ENCODE peak calls at places on chromosomes 4 and X, in four cellular contexts. K, H, J and I are unnamed samples.
A peak's percentile ranks its signal among the peaks of the same experiment; 100 is the strongest.

GRCh38 chrX:50211510-50211909 is 6.9 kb downstream of the CCNB3 start:
- DNase-seq in K (no peak), H (no peak), J (peak; percentile 1), I (no peak)

GRCh38 chrX:20974326-20974725 is 399.9 kb upstream of the CNKSR2 start:
- DNase-seq in K (no peak), J (peak; percentile 12), H (no peak), I (no peak)

GRCh38 chrX:116009871-116010710 is 160.5 kb upstream of the AGTR2 start:
- DNase-seq in J (no peak), H (no peak), K (peak; percentile 59), I (no peak)

GRCh38 chr4:72312032-72312650 is 256.9 kb downstream of the ADAMTS3 start:
- DNase-seq in J (peak; percentile 90), H (no peak), K (peak; percentile 59), I (peak; percentile 81)

GRCh38 chr4:115234405-115235093 is 121.1 kb upstream of the NDST4 start:
- DNase-seq in K (no peak), H (no peak), J (no peak), I (no peak)

GRCh38 chrX:48919947-48920712 is 1.3 kb upstream of the PIM2 start:
- DNase-seq in H (no peak), K (no peak), J (no peak), I (no peak)

GRCh38 chr4:174318829-174319764 is 35.4 kb downstream of the CEP44 start:
- DNase-seq in K (no peak), J (peak; percentile 69), H (no peak), I (no peak)

GRCh38 chr4:70280567-70280966 is 38.2 kb downstream of the CSN3 start:
- DNase-seq in H (no peak), J (no peak), K (no peak), I (no peak)

GRCh38 chr4:146153964-146154536 is 21.5 kb upstream of the LSM6 start:
- DNase-seq in K (no peak), J (no peak), H (no peak), I (no peak)

GRCh38 chr4:119683518-119683917 is 54.9 kb upstream of the PDE5A start:
- DNase-seq in J (peak; percentile 83), H (no peak), K (no peak), I (peak; percentile 55)

GRCh38 chrX:153779891-153780677 is 757 bp upstream of the SRPK3 start:
- DNase-seq in K (no peak), H (no peak), J (no peak), I (no peak)

GRCh38 chr4:150259861-150260567 is 181.8 kb downstream of the DCLK2 start:
- DNase-seq in K (no peak), J (no peak), H (no peak), I (no peak)

GRCh38 chr4:23579166-23579565 is 310.7 kb downstream of the PPARGC1A start:
- DNase-seq in J (no peak), H (no peak), K (no peak), I (no peak)

GRCh38 chr4:173752610-173753009 is 222.6 kb upstream of the HAND2 start:
- DNase-seq in K (no peak), J (no peak), H (no peak), I (no peak)

GRCh38 chr4:72442147-72442546 is 126.9 kb downstream of the ADAMTS3 start:
- DNase-seq in J (no peak), H (no peak), K (no peak), I (no peak)

GRCh38 chrX:129665916-129666644 is 11.3 kb upstream of the APLN start:
- DNase-seq in H (no peak), J (peak; percentile 64), K (no peak), I (peak; percentile 21)

DNA sequence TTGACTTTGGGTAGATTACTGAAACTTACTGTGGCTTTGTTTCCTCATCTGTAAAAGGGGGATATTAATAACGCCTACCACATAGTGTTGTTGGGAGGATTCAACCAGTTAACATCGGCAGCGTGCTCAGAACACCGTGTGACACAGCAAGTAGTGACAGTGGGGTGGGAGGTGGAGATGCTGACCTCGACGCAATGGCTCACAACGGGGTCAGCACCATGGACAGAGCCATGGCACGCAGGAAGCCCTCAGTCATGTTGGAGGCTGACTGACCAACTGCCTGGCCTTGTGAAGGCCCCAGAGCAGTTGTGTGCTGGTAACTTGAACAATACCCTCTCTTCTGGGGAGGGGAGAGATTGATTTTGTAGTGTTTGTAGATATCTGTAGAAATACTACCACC is 93.2 kb downstream of the WFS1 start:
- DNase-seq in K (no peak), H (no peak), J (peak; percentile 27), I (no peak)
- H3K36me3 ChIP-seq in K (no peaks in the 10 kb centered on the region), H (no peaks in the 10 kb centered on the region), J (no peaks in the 10 kb centered on the region), I (no peaks in the 10 kb centered on the region)

DNA sequence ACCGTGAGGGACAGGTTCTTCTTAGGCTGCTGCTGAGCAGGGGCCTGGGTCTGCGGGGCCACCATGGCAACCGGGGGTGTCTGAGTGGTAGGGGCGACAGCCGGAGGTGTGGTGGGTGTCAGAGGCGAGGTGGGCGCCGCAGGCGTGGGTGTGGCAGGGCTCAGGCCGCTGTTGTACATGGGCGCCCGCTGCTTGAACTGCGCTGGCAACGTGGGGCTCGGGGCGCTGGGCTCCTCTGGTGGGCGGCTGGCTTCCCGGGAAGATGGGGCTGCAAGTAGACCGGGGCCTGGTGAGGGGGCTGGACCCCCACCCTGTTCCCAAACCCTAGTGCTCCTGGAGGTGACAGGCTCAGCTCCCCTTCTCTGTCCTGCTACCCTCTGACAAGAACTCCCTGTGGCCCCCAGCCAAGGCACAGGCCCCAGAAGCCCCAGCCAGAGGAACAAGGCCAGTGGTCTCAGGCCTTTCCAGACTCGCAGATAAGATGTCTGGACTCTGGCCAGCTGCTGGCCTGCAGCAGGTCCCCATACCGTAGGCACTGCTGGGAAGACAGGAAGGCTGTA is 24.8 kb downstream of the NELFA start:
- DNase-seq in J (no peak), K (no peak), H (no peak), I (no peak)
- H3K36me3 ChIP-seq in J (peaks cover 46% of the 10 kb centered on the region), K (no peaks in the 10 kb centered on the region), H (peaks cover 34% of the 10 kb centered on the region), I (peaks cover 44% of the 10 kb centered on the region)

GRCh38 chrX:40074959-40075332 is 22.8 kb downstream of the BCOR start:
- DNase-seq in H (no peak), K (no peak), J (no peak), I (no peak)
- H3K36me3 ChIP-seq in H (peaks cover 8% of the 10 kb centered on the region), K (no peaks in the 10 kb centered on the region), J (peaks cover 1% of the 10 kb centered on the region), I (peaks cover 7% of the 10 kb centered on the region)

DNA sequence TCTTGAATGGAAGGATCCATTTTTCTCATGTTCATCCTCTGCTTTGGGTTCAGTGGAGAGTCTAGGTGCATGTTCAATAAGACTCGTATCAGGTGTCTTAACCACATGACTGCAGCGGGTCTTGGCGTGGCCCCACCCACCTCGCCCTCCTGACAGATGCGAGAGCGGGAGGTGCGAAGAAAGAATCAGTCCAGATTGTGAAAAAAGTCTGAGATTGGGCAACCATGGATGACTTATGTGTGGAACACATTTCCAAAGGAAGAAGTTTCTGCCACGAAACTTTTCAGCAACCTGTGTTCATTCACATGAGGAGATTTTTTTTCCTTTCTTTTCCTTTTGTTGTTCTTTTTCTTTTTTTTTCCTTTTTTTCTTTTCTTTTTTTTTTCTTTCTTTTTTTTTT is 66.8 kb downstream of the NSD2 start:
- DNase-seq in H (no peak), J (peak; percentile 21), K (no peak), I (no peak)
- H3K36me3 ChIP-seq in H (peaks cover 14% of the 10 kb centered on the region), J (peaks cover 22% of the 10 kb centered on the region), K (no peaks in the 10 kb centered on the region), I (peaks cover 8% of the 10 kb centered on the region)

GRCh38 chrX:53308836-53309235 is 27.5 kb upstream of the IQSEC2 start:
- DNase-seq in K (no peak), H (no peak), J (no peak), I (no peak)
- H3K36me3 ChIP-seq in K (no peaks in the 10 kb centered on the region), H (no peaks in the 10 kb centered on the region), J (no peaks in the 10 kb centered on the region), I (no peaks in the 10 kb centered on the region)

DNA sequence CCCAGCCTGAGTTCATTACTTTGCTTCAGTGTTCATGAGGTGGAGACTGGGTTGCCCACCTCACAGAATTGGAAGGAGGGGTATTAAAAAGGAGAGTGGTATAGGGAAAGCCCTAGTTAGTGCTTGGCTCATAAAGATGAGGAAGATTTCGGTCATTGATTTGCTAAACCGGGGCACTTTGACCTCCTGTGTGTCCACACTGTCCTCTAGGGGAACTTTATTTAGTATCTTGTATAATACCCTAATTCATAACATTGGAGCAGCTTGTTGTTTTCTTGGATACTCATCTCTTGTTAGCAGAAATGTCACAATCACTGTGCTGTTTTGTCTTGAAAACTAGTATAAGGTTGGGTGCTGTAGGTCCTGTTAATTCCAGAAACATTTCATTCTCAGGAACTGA is 49.8 kb downstream of the GYG2 start:
- DNase-seq in J (no peak), K (no peak), H (no peak), I (no peak)
- H3K36me3 ChIP-seq in J (no peaks in the 10 kb centered on the region), K (no peaks in the 10 kb centered on the region), H (no peaks in the 10 kb centered on the region), I (no peaks in the 10 kb centered on the region)

DNA sequence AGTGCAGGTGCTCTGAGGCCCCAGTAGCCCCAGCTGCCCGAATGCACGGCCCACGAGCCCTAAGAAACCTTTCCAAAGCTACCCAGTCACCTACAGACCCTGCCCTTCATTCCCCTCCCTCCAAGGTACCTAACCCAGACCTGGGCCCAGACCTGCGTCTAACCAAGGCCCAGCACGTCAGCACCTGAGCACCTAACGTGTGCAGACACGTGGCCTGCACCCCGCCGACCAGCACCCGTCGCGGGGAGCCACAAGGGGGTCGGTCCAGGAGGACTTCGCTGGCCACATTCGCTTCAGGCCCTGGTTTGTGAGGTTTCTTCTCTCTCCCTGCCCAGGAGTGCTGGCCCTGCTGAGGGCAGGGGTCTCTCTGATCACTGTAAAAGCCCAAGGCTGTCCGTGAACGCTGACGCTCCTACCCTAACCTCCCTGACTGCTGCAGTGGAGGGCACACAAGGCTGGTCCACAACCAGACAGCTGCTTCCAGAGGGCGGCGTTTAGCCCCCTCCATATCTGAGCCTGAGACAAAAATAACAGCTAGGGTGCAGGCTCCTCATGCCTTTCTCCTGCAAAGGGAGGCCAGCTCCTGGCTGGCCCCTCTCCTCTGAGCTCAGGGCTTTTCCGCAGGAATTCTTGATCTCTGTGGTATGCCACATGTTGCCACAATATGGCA is 31.8 kb downstream of the WDR1 start:
- DNase-seq in J (no peak), K (peak; percentile 9), H (no peak), I (no peak)
- H3K36me3 ChIP-seq in J (peaks cover 70% of the 10 kb centered on the region), K (peaks cover 20% of the 10 kb centered on the region), H (peaks cover 96% of the 10 kb centered on the region), I (peaks cover 83% of the 10 kb centered on the region)

DNA sequence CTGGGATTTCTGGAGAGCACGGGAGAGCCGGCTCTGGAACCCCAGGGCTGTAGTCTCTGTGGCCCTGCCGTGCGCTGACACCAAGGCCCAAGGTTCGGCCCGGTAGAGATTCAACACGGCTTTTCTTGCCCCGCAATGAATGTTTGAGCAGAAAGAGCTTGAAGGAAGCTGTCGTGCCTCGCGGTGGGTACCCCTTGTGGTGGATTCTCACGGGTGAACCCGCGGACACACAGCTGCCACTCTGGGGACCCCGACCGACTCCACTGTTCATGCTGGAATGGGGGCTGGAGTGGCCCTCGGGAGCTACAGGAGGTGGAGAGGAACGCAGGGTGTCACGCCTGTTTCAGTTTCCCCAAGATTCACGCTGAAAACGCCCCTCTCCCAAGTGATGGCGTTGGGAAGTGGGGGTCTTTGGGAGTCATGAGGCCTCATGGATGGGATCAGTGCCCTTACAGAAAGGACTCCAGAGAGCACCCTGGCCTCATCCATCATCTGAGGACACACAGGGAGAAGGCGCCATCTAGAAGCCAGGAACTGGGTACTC is 6.6 kb downstream of the SLC25A6 start:
- DNase-seq in J (no peak), K (no peak), H (no peak), I (no peak)
- H3K36me3 ChIP-seq in J (peaks cover 42% of the 10 kb centered on the region), K (peaks cover 16% of the 10 kb centered on the region), H (peaks cover 50% of the 10 kb centered on the region), I (peaks cover 43% of the 10 kb centered on the region)

DNA sequence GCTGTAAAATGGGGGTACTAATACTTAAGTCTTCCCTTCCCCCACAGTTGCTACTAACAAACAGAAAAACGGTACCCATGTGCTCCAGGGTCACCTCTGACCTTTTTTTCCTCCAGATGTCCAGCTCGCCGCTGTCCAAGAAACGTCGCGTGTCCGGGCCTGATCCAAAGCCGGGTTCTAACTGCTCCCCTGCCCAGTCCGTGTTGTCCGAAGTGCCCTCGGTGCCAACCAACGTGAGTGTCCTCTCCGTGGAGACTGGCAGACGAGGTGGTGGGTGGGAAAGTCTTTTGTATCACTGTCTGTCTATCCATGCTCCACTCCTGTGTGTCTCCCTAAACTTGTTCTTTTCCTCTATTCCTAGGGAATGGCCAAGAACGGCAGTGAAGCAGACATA is 5.1 kb downstream of the UBA1 start:
- DNase-seq in J (no peak), H (no peak), K (no peak), I (no peak)
- H3K36me3 ChIP-seq in J (peaks cover 38% of the 10 kb centered on the region), H (peaks cover 30% of the 10 kb centered on the region), K (peaks cover 9% of the 10 kb centered on the region), I (peaks cover 31% of the 10 kb centered on the region)